ENCODE peak calls at places on chromosomes 16 and 17, in four cellular contexts. One of them, this sample, is unnamed.

GRCh38 chr16:55543470-55543869 is 23.0 kb upstream of the CAPNS2 start:
- DNase-seq in pancreas: no peak
- DNase-seq in BE2C: peak
- DNase-seq in OCI-LY7: no peak
- DNase-seq in this sample: peak

GRCh38 chr17:66689192-66689591 is 145.7 kb upstream of the CACNG5 start:
- DNase-seq in pancreas: no peak
- DNase-seq in OCI-LY7: peak
- DNase-seq in BE2C: no peak
- DNase-seq in this sample: no peak

GRCh38 chr17:19654342-19654886 is 5.9 kb downstream of the ALDH3A2 start:
- DNase-seq in BE2C: no peak
- DNase-seq in pancreas: no peak
- DNase-seq in OCI-LY7: no peak
- DNase-seq in this sample: no peak

GRCh38 chr16:69917739-69918138 is 33.4 kb upstream of the CLEC18A start:
- DNase-seq in BE2C: no peak
- DNase-seq in OCI-LY7: no peak
- DNase-seq in pancreas: peak
- DNase-seq in this sample: no peak

GRCh38 chr16:4032768-4033167 is 83.5 kb downstream of the ADCY9 start:
- DNase-seq in pancreas: peak
- DNase-seq in OCI-LY7: peak
- DNase-seq in BE2C: no peak
- DNase-seq in this sample: no peak

GRCh38 chr17:60169921-60170817 is 20.4 kb downstream of the CA4 start:
- DNase-seq in pancreas: no peak
- DNase-seq in OCI-LY7: peak
- DNase-seq in BE2C: peak
- DNase-seq in this sample: peak

GRCh38 chr16:73048292-73049050 is 543 bp upstream of the ZFHX3 start:
- DNase-seq in BE2C: peak
- DNase-seq in OCI-LY7: no peak
- DNase-seq in pancreas: no peak
- DNase-seq in this sample: no peak

GRCh38 chr16:56332464-56333079 is 92.8 kb downstream of the AMFR start:
- DNase-seq in pancreas: peak
- DNase-seq in BE2C: no peak
- DNase-seq in OCI-LY7: no peak
- DNase-seq in this sample: no peak

GRCh38 chr17:76076100-76076764 is 1.7 kb downstream of the GALR2 start:
- DNase-seq in BE2C: no peak
- DNase-seq in pancreas: no peak
- DNase-seq in OCI-LY7: no peak
- DNase-seq in this sample: no peak

GRCh38 chr16:24309222-24309905 is 53.2 kb downstream of the CACNG3 start:
- DNase-seq in OCI-LY7: no peak
- DNase-seq in BE2C: peak
- DNase-seq in pancreas: peak
- DNase-seq in this sample: no peak

GRCh38 chr16:106623-107324 is 28.7 kb downstream of the MPG start:
- DNase-seq in pancreas: peak
- DNase-seq in OCI-LY7: peak
- DNase-seq in BE2C: peak
- DNase-seq in this sample: peak

GRCh38 chr16:57815987-57816745 is 13.9 kb upstream of the KIFC3 start:
- DNase-seq in pancreas: peak
- DNase-seq in BE2C: peak
- DNase-seq in OCI-LY7: no peak
- DNase-seq in this sample: peak

GRCh38 chr17:42362245-42362961 is 25.8 kb downstream of the STAT3 start:
- DNase-seq in pancreas: no peak
- DNase-seq in OCI-LY7: no peak
- DNase-seq in BE2C: no peak
- DNase-seq in this sample: no peak

GRCh38 chr17:31581022-31581483 is 189.6 kb downstream of the RAB11FIP4 start:
- DNase-seq in pancreas: peak
- DNase-seq in BE2C: peak
- DNase-seq in OCI-LY7: no peak
- DNase-seq in this sample: no peak

GRCh38 chr16:89102777-89103073 is 9.1 kb downstream of the ACSF3 start:
- DNase-seq in BE2C: no peak
- DNase-seq in OCI-LY7: no peak
- DNase-seq in pancreas: no peak
- DNase-seq in this sample: no peak

GRCh38 chr17:37543527-37544122 is 53.9 kb downstream of the DUSP14 start:
- DNase-seq in BE2C: no peak
- DNase-seq in pancreas: no peak
- DNase-seq in OCI-LY7: no peak
- DNase-seq in this sample: no peak

GRCh38 chr17:73343168-73343634 is 31.4 kb upstream of the CDC42EP4 start:
- DNase-seq in BE2C: peak
- DNase-seq in pancreas: no peak
- DNase-seq in OCI-LY7: no peak
- DNase-seq in this sample: peak

GRCh38 chr16:89162314-89162713 is 9.2 kb upstream of the CDH15 start:
- DNase-seq in OCI-LY7: no peak
- DNase-seq in BE2C: no peak
- DNase-seq in pancreas: no peak
- DNase-seq in this sample: no peak

GRCh38 chr16:69589434-69590269 is 23.9 kb downstream of the NFAT5 start:
- DNase-seq in BE2C: no peak
- DNase-seq in OCI-LY7: no peak
- DNase-seq in pancreas: no peak
- DNase-seq in this sample: no peak

GRCh38 chr16:80824623-80825364 is 20.4 kb upstream of the CDYL2 start:
- DNase-seq in pancreas: peak
- DNase-seq in BE2C: peak
- DNase-seq in OCI-LY7: peak
- DNase-seq in this sample: peak

GRCh38 chr17:48330386-48330785 is 99.6 kb downstream of the SKAP1 start:
- DNase-seq in OCI-LY7: no peak
- DNase-seq in pancreas: no peak
- DNase-seq in BE2C: no peak
- DNase-seq in this sample: no peak

GRCh38 chr16:56479469-56479868 is 28.1 kb downstream of the OGFOD1 start:
- DNase-seq in BE2C: no peak
- DNase-seq in OCI-LY7: no peak
- DNase-seq in pancreas: no peak
- DNase-seq in this sample: no peak

GRCh38 chr17:79874329-79874981 is 35.2 kb upstream of the CBX4 start:
- DNase-seq in pancreas: peak
- DNase-seq in BE2C: no peak
- DNase-seq in OCI-LY7: peak
- DNase-seq in this sample: peak

GRCh38 chr17:28384281-28385036 is 13.0 kb downstream of the SARM1 start:
- DNase-seq in pancreas: peak
- DNase-seq in OCI-LY7: no peak
- DNase-seq in BE2C: no peak
- DNase-seq in this sample: no peak

This sample was measured in SK-N-DZ.